ENCODE peak calls at places on chromosomes 6 and 20, in ten cellular contexts. One of them, this sample, is unnamed.

GRCh38 chr20:48335421-48336090 is 492.2 kb downstream of the PREX1 start:
- DNase-seq in BJ: no peak
- DNase-seq in GM20000: no peak
- DNase-seq in epithelial cell of esophagus: no peak
- DNase-seq in HFF-Myc: no peak
- DNase-seq in heart right ventricle: no peak
- DNase-seq in cardiac fibroblast: no peak
- DNase-seq in CD8-positive, alpha-beta T cell: no peak
- DNase-seq in WTC11: no peak
- DNase-seq in ascending aorta: no peak
- DNase-seq in this sample: no peak

GRCh38 chr6:39614393-39614792 is 110.8 kb downstream of the KIF6 start:
- DNase-seq in BJ: no peak
- DNase-seq in GM20000: no peak
- DNase-seq in epithelial cell of esophagus: no peak
- DNase-seq in HFF-Myc: peak; percentile 26
- DNase-seq in heart right ventricle: no peak
- DNase-seq in cardiac fibroblast: no peak
- DNase-seq in CD8-positive, alpha-beta T cell: no peak
- DNase-seq in WTC11: no peak
- DNase-seq in ascending aorta: no peak
- DNase-seq in this sample: no peak

GRCh38 chr20:38120625-38120988 is 44.5 kb downstream of the TGM2 start:
- DNase-seq in BJ: no peak
- DNase-seq in GM20000: no peak
- DNase-seq in epithelial cell of esophagus: no peak
- DNase-seq in HFF-Myc: no peak
- DNase-seq in heart right ventricle: no peak
- DNase-seq in cardiac fibroblast: no peak
- DNase-seq in CD8-positive, alpha-beta T cell: no peak
- DNase-seq in WTC11: no peak
- DNase-seq in ascending aorta: no peak
- DNase-seq in this sample: no peak

GRCh38 chr20:36519944-36520343 is 21.4 kb upstream of the MYL9 start:
- DNase-seq in BJ: no peak
- DNase-seq in GM20000: no peak
- DNase-seq in epithelial cell of esophagus: no peak
- DNase-seq in HFF-Myc: no peak
- DNase-seq in heart right ventricle: no peak
- DNase-seq in cardiac fibroblast: no peak
- DNase-seq in CD8-positive, alpha-beta T cell: no peak
- DNase-seq in WTC11: no peak
- DNase-seq in ascending aorta: no peak
- DNase-seq in this sample: no peak

GRCh38 chr20:18213002-18213401 is 75.3 kb upstream of the ZNF133 start:
- DNase-seq in BJ: no peak
- DNase-seq in GM20000: no peak
- DNase-seq in epithelial cell of esophagus: no peak
- DNase-seq in HFF-Myc: no peak
- DNase-seq in heart right ventricle: no peak
- DNase-seq in cardiac fibroblast: no peak
- DNase-seq in CD8-positive, alpha-beta T cell: no peak
- DNase-seq in WTC11: no peak
- DNase-seq in ascending aorta: no peak
- DNase-seq in this sample: no peak

GRCh38 chr6:21111399-21111725 is 482.2 kb upstream of the SOX4 start:
- DNase-seq in BJ: no peak
- DNase-seq in GM20000: no peak
- DNase-seq in epithelial cell of esophagus: peak; percentile 21
- DNase-seq in HFF-Myc: no peak
- DNase-seq in heart right ventricle: no peak
- DNase-seq in cardiac fibroblast: no peak
- DNase-seq in CD8-positive, alpha-beta T cell: no peak
- DNase-seq in WTC11: no peak
- DNase-seq in ascending aorta: no peak
- DNase-seq in this sample: no peak

GRCh38 chr6:111541720-111542065 is 58.7 kb upstream of the REV3L start:
- DNase-seq in BJ: no peak
- DNase-seq in GM20000: no peak
- DNase-seq in epithelial cell of esophagus: no peak
- DNase-seq in HFF-Myc: no peak
- DNase-seq in heart right ventricle: no peak
- DNase-seq in cardiac fibroblast: no peak
- DNase-seq in CD8-positive, alpha-beta T cell: no peak
- DNase-seq in WTC11: no peak
- DNase-seq in ascending aorta: no peak
- DNase-seq in this sample: no peak

GRCh38 chr20:6562111-6562510 is 205.4 kb upstream of the BMP2 start:
- DNase-seq in BJ: peak; percentile 39
- DNase-seq in GM20000: no peak
- DNase-seq in epithelial cell of esophagus: peak; percentile 91
- DNase-seq in HFF-Myc: no peak
- DNase-seq in heart right ventricle: no peak
- DNase-seq in cardiac fibroblast: peak; percentile 84
- DNase-seq in CD8-positive, alpha-beta T cell: no peak
- DNase-seq in WTC11: no peak
- DNase-seq in ascending aorta: no peak
- DNase-seq in this sample: peak; percentile 79

GRCh38 chr20:25064561-25064960 is 6.6 kb upstream of the ACSS1 start:
- DNase-seq in BJ: no peak
- DNase-seq in GM20000: no peak
- DNase-seq in epithelial cell of esophagus: no peak
- DNase-seq in HFF-Myc: no peak
- DNase-seq in heart right ventricle: no peak
- DNase-seq in cardiac fibroblast: no peak
- DNase-seq in CD8-positive, alpha-beta T cell: no peak
- DNase-seq in WTC11: no peak
- DNase-seq in ascending aorta: no peak
- DNase-seq in this sample: no peak

GRCh38 chr20:24303393-24303792 is 166.0 kb upstream of the SYNDIG1 start:
- DNase-seq in BJ: no peak
- DNase-seq in GM20000: no peak
- DNase-seq in epithelial cell of esophagus: peak; percentile 48
- DNase-seq in HFF-Myc: no peak
- DNase-seq in heart right ventricle: no peak
- DNase-seq in cardiac fibroblast: no peak
- DNase-seq in CD8-positive, alpha-beta T cell: no peak
- DNase-seq in WTC11: no peak
- DNase-seq in ascending aorta: no peak
- DNase-seq in this sample: peak; percentile 7

GRCh38 chr6:135600086-135600702 is 102.7 kb upstream of the AHI1 start:
- DNase-seq in BJ: no peak
- DNase-seq in GM20000: no peak
- DNase-seq in epithelial cell of esophagus: no peak
- DNase-seq in HFF-Myc: no peak
- DNase-seq in heart right ventricle: no peak
- DNase-seq in cardiac fibroblast: no peak
- DNase-seq in CD8-positive, alpha-beta T cell: no peak
- DNase-seq in WTC11: no peak
- DNase-seq in ascending aorta: no peak
- DNase-seq in this sample: no peak

GRCh38 chr6:35742842-35743241 is 6.0 kb downstream of the ARMC12 start:
- DNase-seq in BJ: no peak
- DNase-seq in GM20000: no peak
- DNase-seq in epithelial cell of esophagus: no peak
- DNase-seq in HFF-Myc: no peak
- DNase-seq in heart right ventricle: no peak
- DNase-seq in cardiac fibroblast: no peak
- DNase-seq in CD8-positive, alpha-beta T cell: no peak
- DNase-seq in WTC11: peak; percentile 52
- DNase-seq in ascending aorta: no peak
- DNase-seq in this sample: no peak

GRCh38 chr6:122726649-122727048 is 52.9 kb upstream of the FABP7 start:
- DNase-seq in BJ: no peak
- DNase-seq in GM20000: no peak
- DNase-seq in epithelial cell of esophagus: peak; percentile 53
- DNase-seq in HFF-Myc: no peak
- DNase-seq in heart right ventricle: no peak
- DNase-seq in cardiac fibroblast: peak; percentile 15
- DNase-seq in CD8-positive, alpha-beta T cell: no peak
- DNase-seq in WTC11: peak; percentile 18
- DNase-seq in ascending aorta: no peak
- DNase-seq in this sample: peak; percentile 27

GRCh38 chr6:105191351-105191750 is 11.5 kb upstream of the POPDC3 start:
- DNase-seq in BJ: no peak
- DNase-seq in GM20000: no peak
- DNase-seq in epithelial cell of esophagus: peak; percentile 61
- DNase-seq in HFF-Myc: no peak
- DNase-seq in heart right ventricle: no peak
- DNase-seq in cardiac fibroblast: no peak
- DNase-seq in CD8-positive, alpha-beta T cell: no peak
- DNase-seq in WTC11: no peak
- DNase-seq in ascending aorta: no peak
- DNase-seq in this sample: no peak

GRCh38 chr6:37314117-37314802 is 39.5 kb upstream of the RNF8 start:
- DNase-seq in BJ: no peak
- DNase-seq in GM20000: no peak
- DNase-seq in epithelial cell of esophagus: no peak
- DNase-seq in HFF-Myc: no peak
- DNase-seq in heart right ventricle: no peak
- DNase-seq in cardiac fibroblast: no peak
- DNase-seq in CD8-positive, alpha-beta T cell: no peak
- DNase-seq in WTC11: no peak
- DNase-seq in ascending aorta: no peak
- DNase-seq in this sample: no peak

GRCh38 chr6:25174678-25175077 is 104.5 kb upstream of the CARMIL1 start:
- DNase-seq in BJ: no peak
- DNase-seq in GM20000: no peak
- DNase-seq in epithelial cell of esophagus: no peak
- DNase-seq in HFF-Myc: no peak
- DNase-seq in heart right ventricle: no peak
- DNase-seq in cardiac fibroblast: no peak
- DNase-seq in CD8-positive, alpha-beta T cell: no peak
- DNase-seq in WTC11: no peak
- DNase-seq in ascending aorta: no peak
- DNase-seq in this sample: no peak

GRCh38 chr20:57870597-57871236 is 160.9 kb upstream of the PMEPA1 start:
- DNase-seq in BJ: no peak
- DNase-seq in GM20000: no peak
- DNase-seq in epithelial cell of esophagus: no peak
- DNase-seq in HFF-Myc: no peak
- DNase-seq in heart right ventricle: no peak
- DNase-seq in cardiac fibroblast: no peak
- DNase-seq in CD8-positive, alpha-beta T cell: no peak
- DNase-seq in WTC11: no peak
- DNase-seq in ascending aorta: no peak
- DNase-seq in this sample: no peak

GRCh38 chr6:33199687-33200233 is 705 bp downstream of the RXRB start:
- DNase-seq in BJ: no peak
- DNase-seq in GM20000: peak; percentile 89
- DNase-seq in epithelial cell of esophagus: peak; percentile 66
- DNase-seq in HFF-Myc: no peak
- DNase-seq in heart right ventricle: peak; percentile 78
- DNase-seq in cardiac fibroblast: peak; percentile 76
- DNase-seq in CD8-positive, alpha-beta T cell: no peak
- DNase-seq in WTC11: peak; percentile 86
- DNase-seq in ascending aorta: no peak
- DNase-seq in this sample: peak; percentile 46

GRCh38 chr20:3857405-3857804 is 10.8 kb downstream of the MAVS start:
- DNase-seq in BJ: no peak
- DNase-seq in GM20000: no peak
- DNase-seq in epithelial cell of esophagus: no peak
- DNase-seq in HFF-Myc: no peak
- DNase-seq in heart right ventricle: no peak
- DNase-seq in cardiac fibroblast: no peak
- DNase-seq in CD8-positive, alpha-beta T cell: no peak
- DNase-seq in WTC11: no peak
- DNase-seq in ascending aorta: no peak
- DNase-seq in this sample: no peak

GRCh38 chr20:50610212-50610718 is 81.1 kb downstream of the RIPOR3 start:
- DNase-seq in BJ: no peak
- DNase-seq in GM20000: no peak
- DNase-seq in epithelial cell of esophagus: no peak
- DNase-seq in HFF-Myc: no peak
- DNase-seq in heart right ventricle: no peak
- DNase-seq in cardiac fibroblast: no peak
- DNase-seq in CD8-positive, alpha-beta T cell: no peak
- DNase-seq in WTC11: no peak
- DNase-seq in ascending aorta: no peak
- DNase-seq in this sample: no peak

GRCh38 chr6:44558315-44559227 is 171.1 kb downstream of the CDC5L start:
- DNase-seq in BJ: no peak
- DNase-seq in GM20000: no peak
- DNase-seq in epithelial cell of esophagus: no peak
- DNase-seq in HFF-Myc: no peak
- DNase-seq in heart right ventricle: no peak
- DNase-seq in cardiac fibroblast: peak; percentile 43
- DNase-seq in CD8-positive, alpha-beta T cell: no peak
- DNase-seq in WTC11: no peak
- DNase-seq in ascending aorta: no peak
- DNase-seq in this sample: peak; percentile 69

GRCh38 chr20:10047427-10047826 is 12.6 kb downstream of the ANKEF1 start:
- DNase-seq in BJ: no peak
- DNase-seq in GM20000: no peak
- DNase-seq in epithelial cell of esophagus: no peak
- DNase-seq in HFF-Myc: no peak
- DNase-seq in heart right ventricle: no peak
- DNase-seq in cardiac fibroblast: peak; percentile 15
- DNase-seq in CD8-positive, alpha-beta T cell: no peak
- DNase-seq in WTC11: peak; percentile 62
- DNase-seq in ascending aorta: no peak
- DNase-seq in this sample: no peak
- TF ChIP-seq CTCF in BJ: peak; percentile 20
- TF ChIP-seq CTCF in GM20000: no peak
- TF ChIP-seq CTCF in epithelial cell of esophagus: peak; percentile 9
- TF ChIP-seq CTCF in HFF-Myc: peak; percentile 42
- TF ChIP-seq CTCF in heart right ventricle: no peak
- TF ChIP-seq CTCF in cardiac fibroblast: peak; percentile 29
- TF ChIP-seq CTCF in CD8-positive, alpha-beta T cell: no peak
- TF ChIP-seq CTCF in WTC11: peak; percentile 36
- TF ChIP-seq CTCF in ascending aorta: no peak
- TF ChIP-seq CTCF in this sample: peak; percentile 33

GRCh38 chr6:40894962-40895799 is 143.8 kb downstream of the UNC5CL start:
- DNase-seq in BJ: no peak
- DNase-seq in GM20000: no peak
- DNase-seq in epithelial cell of esophagus: peak; percentile 64
- DNase-seq in HFF-Myc: no peak
- DNase-seq in heart right ventricle: peak; percentile 56
- DNase-seq in cardiac fibroblast: peak; percentile 56
- DNase-seq in CD8-positive, alpha-beta T cell: no peak
- DNase-seq in WTC11: peak; percentile 82
- DNase-seq in ascending aorta: no peak
- DNase-seq in this sample: peak; percentile 39
- TF ChIP-seq CTCF in BJ: peak; percentile 77
- TF ChIP-seq CTCF in GM20000: no peak
- TF ChIP-seq CTCF in epithelial cell of esophagus: peak; percentile 65
- TF ChIP-seq CTCF in HFF-Myc: peak; percentile 51
- TF ChIP-seq CTCF in heart right ventricle: peak; percentile 58
- TF ChIP-seq CTCF in cardiac fibroblast: peak; percentile 60
- TF ChIP-seq CTCF in CD8-positive, alpha-beta T cell: no peak
- TF ChIP-seq CTCF in WTC11: peak; percentile 30
- TF ChIP-seq CTCF in ascending aorta: peak; percentile 31
- TF ChIP-seq CTCF in this sample: peak; percentile 75

GRCh38 chr6:84461461-84461860 is 234.0 kb upstream of the CEP162 start:
- DNase-seq in BJ: no peak
- DNase-seq in GM20000: no peak
- DNase-seq in epithelial cell of esophagus: no peak
- DNase-seq in HFF-Myc: no peak
- DNase-seq in heart right ventricle: no peak
- DNase-seq in cardiac fibroblast: no peak
- DNase-seq in CD8-positive, alpha-beta T cell: no peak
- DNase-seq in WTC11: no peak
- DNase-seq in ascending aorta: no peak
- DNase-seq in this sample: no peak
- TF ChIP-seq CTCF in BJ: no peak
- TF ChIP-seq CTCF in GM20000: no peak
- TF ChIP-seq CTCF in epithelial cell of esophagus: no peak
- TF ChIP-seq CTCF in HFF-Myc: no peak
- TF ChIP-seq CTCF in heart right ventricle: no peak
- TF ChIP-seq CTCF in cardiac fibroblast: no peak
- TF ChIP-seq CTCF in CD8-positive, alpha-beta T cell: no peak
- TF ChIP-seq CTCF in WTC11: no peak
- TF ChIP-seq CTCF in ascending aorta: no peak
- TF ChIP-seq CTCF in this sample: no peak

GRCh38 chr20:31572701-31573554 is 32.2 kb upstream of the ID1 start:
- DNase-seq in BJ: peak; percentile 93
- DNase-seq in GM20000: peak; percentile 97
- DNase-seq in epithelial cell of esophagus: peak; percentile 99
- DNase-seq in HFF-Myc: peak; percentile 97
- DNase-seq in heart right ventricle: peak; percentile 93
- DNase-seq in cardiac fibroblast: peak; percentile 99
- DNase-seq in CD8-positive, alpha-beta T cell: peak; percentile 75
- DNase-seq in WTC11: peak; percentile 94
- DNase-seq in ascending aorta: peak; percentile 90
- DNase-seq in this sample: peak; percentile 100
- TF ChIP-seq CTCF in BJ: no peak
- TF ChIP-seq CTCF in GM20000: no peak
- TF ChIP-seq CTCF in epithelial cell of esophagus: no peak
- TF ChIP-seq CTCF in HFF-Myc: no peak
- TF ChIP-seq CTCF in heart right ventricle: no peak
- TF ChIP-seq CTCF in cardiac fibroblast: no peak
- TF ChIP-seq CTCF in CD8-positive, alpha-beta T cell: no peak
- TF ChIP-seq CTCF in WTC11: no peak
- TF ChIP-seq CTCF in ascending aorta: peak; percentile 7
- TF ChIP-seq CTCF in this sample: no peak